ENCODE peak calls at places on chromosomes 13 and 19, in seven cellular contexts. L, Z, I, B, W, V and Y are unnamed samples.

GRCh38 chr13:24271611-24272451 is 37.5 kb upstream of the C1QTNF9 start:
- DNase-seq in W (no peak), I (peak; percentile 50), V (peak; percentile 71), L (peak; percentile 87), Z (no peak), B (peak; percentile 72), Y (peak; percentile 8)

GRCh38 chr19:13830761-13831481 is 35.7 kb downstream of the ZSWIM4 start:
- DNase-seq in V (no peak), Z (no peak), B (no peak), I (no peak), L (no peak), W (no peak), Y (no peak)

GRCh38 chr13:111372651-111373425 is 52.4 kb downstream of the TEX29 start:
- DNase-seq in B (no peak), L (no peak), W (no peak), I (no peak), Z (no peak), V (no peak), Y (no peak)

GRCh38 chr13:62119739-62120700 is 704.4 kb upstream of the PCDH20 start:
- DNase-seq in I (no peak), V (no peak), L (peak; percentile 12), B (no peak), Z (no peak), W (peak; percentile 1), Y (peak; percentile 18)

GRCh38 chr19:41774515-41774980 is 19.2 kb downstream of the CEACAM6 start:
- DNase-seq in Z (no peak), I (peak; percentile 20), L (no peak), W (no peak), V (no peak), B (peak; percentile 99), Y (peak; percentile 95)

GRCh38 chr13:49975826-49976225 is 21.0 kb upstream of the TRIM13 start:
- DNase-seq in L (no peak), Z (no peak), I (no peak), W (no peak), B (no peak), V (no peak), Y (no peak)

GRCh38 chr13:51818771-51819511 is 15.0 kb upstream of the DHRS12 start:
- DNase-seq in V (no peak), L (peak; percentile 71), I (no peak), W (no peak), Z (no peak), B (no peak), Y (no peak)

GRCh38 chr19:51480590-51480989 is 2.3 kb downstream of the CEACAM18 start:
- DNase-seq in I (no peak), B (peak; percentile 44), V (no peak), L (peak; percentile 19), W (no peak), Z (no peak), Y (peak; percentile 22)

GRCh38 chr13:26964278-26965057 is 203.9 kb upstream of the GPR12 start:
- DNase-seq in L (peak; percentile 49), B (no peak), W (no peak), Z (no peak), I (no peak), V (no peak), Y (no peak)

GRCh38 chr13:74256969-74257368 is 122.8 kb upstream of the KLF12 start:
- DNase-seq in B (no peak), I (no peak), W (no peak), Z (no peak), V (no peak), L (peak; percentile 29), Y (no peak)

GRCh38 chr13:95569966-95570365 is 17.4 kb downstream of the CLDN10 start:
- DNase-seq in I (no peak), V (no peak), W (no peak), B (no peak), Z (no peak), L (no peak), Y (no peak)

GRCh38 chr13:35789335-35790166 is 313.1 kb upstream of the MAB21L1 start:
- DNase-seq in Z (no peak), V (no peak), I (no peak), L (peak; percentile 63), W (no peak), B (peak; percentile 1), Y (peak; percentile 14)

GRCh38 chr19:29881386-29881785 is 60.7 kb upstream of the URI1 start:
- DNase-seq in B (no peak), V (no peak), L (no peak), I (no peak), W (no peak), Z (no peak), Y (no peak)

GRCh38 chr13:90238433-90238832 is 1109.1 kb upstream of the MIR17HG start:
- DNase-seq in Z (no peak), W (no peak), L (peak; percentile 69), I (no peak), V (no peak), B (no peak), Y (peak; percentile 1)

GRCh38 chr13:106143392-106143791 is 392.1 kb downstream of the EFNB2 start:
- DNase-seq in V (no peak), Z (no peak), L (no peak), B (no peak), I (no peak), W (no peak), Y (no peak)